ENCODE peak calls at places on chromosomes 1 and 21, in four cellular contexts. O is A549, I is tibial nerve, X is suprapubic skin. F is an unnamed sample.
A peak's percentile ranks its signal among the peaks of the same experiment; 100 is the strongest.

GRCh38 chr21:16264314-16264713 is 534.5 kb downstream of the USP25 start:
- DNase-seq in O (no peak), I (no peak), X (no peak), F (no peak)

GRCh38 chr1:107724648-107725047 is 240.3 kb downstream of the VAV3 start:
- DNase-seq in O (no peak), I (no peak), X (no peak), F (no peak)

GRCh38 chr1:67747667-67748066 is 62.7 kb downstream of the GADD45A start:
- DNase-seq in O (no peak), I (no peak), X (no peak), F (no peak)

GRCh38 chr1:111279144-111279543 is 11.5 kb upstream of the CHIA start:
- DNase-seq in O (no peak), I (no peak), X (no peak), F (no peak)

GRCh38 chr1:43705982-43706597 is 1.2 kb upstream of the ST3GAL3 start:
- DNase-seq in O (peak; percentile 4), I (no peak), X (no peak), F (no peak)

GRCh38 chr1:239833709-239834108 is 258.0 kb upstream of the FMN2 start:
- DNase-seq in O (no peak), I (no peak), X (no peak), F (no peak)

GRCh38 chr1:245366886-245367285 is 212.1 kb downstream of the KIF26B start:
- DNase-seq in O (no peak), I (no peak), X (no peak), F (no peak)

GRCh38 chr1:205179842-205180241 is 31.7 kb downstream of the DSTYK start:
- DNase-seq in O (no peak), I (no peak), X (no peak), F (no peak)

GRCh38 chr1:58848818-58849411 is 65.1 kb upstream of the JUN start:
- DNase-seq in O (peak; percentile 94), I (peak; percentile 36), X (peak; percentile 73), F (peak; percentile 53)

GRCh38 chr1:165496493-165496892 is 47.3 kb upstream of the LRRC52 start:
- DNase-seq in O (no peak), I (no peak), X (no peak), F (no peak)

GRCh38 chr1:24186993-24187790 is at the start of gene IFNLR1:
- DNase-seq in O (peak; percentile 26), I (no peak), X (peak; percentile 62), F (peak; percentile 79)

GRCh38 chr1:115062542-115063004 is 26.7 kb downstream of the TSPAN2 start:
- DNase-seq in O (no peak), I (no peak), X (peak; percentile 75), F (peak; percentile 64)

DNA sequence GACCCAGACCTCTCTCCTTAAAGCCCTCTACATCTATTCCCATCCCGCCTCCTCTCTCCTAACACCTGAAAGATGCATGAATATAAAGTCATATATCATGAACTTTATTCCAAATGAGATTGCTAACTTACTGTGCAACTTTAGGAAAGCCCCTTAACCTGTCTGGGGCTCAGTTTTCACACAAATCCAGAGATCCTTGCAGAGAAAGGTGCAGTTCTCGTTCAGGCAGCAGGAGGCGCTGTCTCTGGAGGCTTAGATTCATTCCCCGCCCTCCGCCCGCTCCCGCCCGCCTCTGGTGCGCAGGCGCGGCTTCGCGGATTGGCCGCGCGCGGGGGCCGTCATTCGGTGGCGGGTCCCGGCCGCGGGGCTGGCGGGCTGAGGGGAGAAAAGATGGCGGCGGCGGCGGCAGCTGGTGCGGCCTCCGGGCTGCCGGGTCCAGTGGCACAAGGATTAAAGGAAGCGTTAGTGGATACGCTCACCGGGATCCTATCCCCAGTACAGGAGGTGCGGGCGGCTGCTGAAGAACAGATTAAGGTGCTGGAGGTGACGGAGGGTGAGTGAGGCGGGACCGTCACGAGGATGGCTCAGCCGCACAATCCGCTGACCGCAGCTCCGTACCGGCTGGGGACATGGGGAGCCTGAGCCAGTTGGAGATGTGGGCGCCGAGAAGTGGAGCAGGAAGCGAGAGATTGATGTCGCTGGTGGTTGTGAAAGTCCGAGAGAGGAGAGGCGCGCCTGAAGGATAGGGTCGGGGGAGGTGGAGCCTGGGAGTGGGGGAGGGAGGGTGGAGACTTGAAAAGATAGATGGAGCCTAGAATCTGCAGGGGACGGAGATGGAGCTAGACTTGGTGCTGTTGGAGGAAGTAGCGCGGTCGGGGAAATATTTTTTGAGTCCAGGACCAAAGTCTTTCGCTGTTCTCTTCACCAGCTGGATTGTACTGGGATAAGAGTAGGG is at the start of gene IPO9:
- DNase-seq in O (peak; percentile 94), I (peak; percentile 97), X (peak; percentile 95), F (peak; percentile 97)
- TF ChIP-seq EP300 in O (no peak), I (peak; percentile 80), X (no peak), F (no peak)

GRCh38 chr1:174818014-174818616 is 181.6 kb upstream of the CACYBP start:
- DNase-seq in O (no peak), I (no peak), X (no peak), F (no peak)
- H3K27ac ChIP-seq in O (no peak overlapping the region), I (no peak overlapping the region), X (no peak overlapping the region), F (no peak overlapping the region)

DNA sequence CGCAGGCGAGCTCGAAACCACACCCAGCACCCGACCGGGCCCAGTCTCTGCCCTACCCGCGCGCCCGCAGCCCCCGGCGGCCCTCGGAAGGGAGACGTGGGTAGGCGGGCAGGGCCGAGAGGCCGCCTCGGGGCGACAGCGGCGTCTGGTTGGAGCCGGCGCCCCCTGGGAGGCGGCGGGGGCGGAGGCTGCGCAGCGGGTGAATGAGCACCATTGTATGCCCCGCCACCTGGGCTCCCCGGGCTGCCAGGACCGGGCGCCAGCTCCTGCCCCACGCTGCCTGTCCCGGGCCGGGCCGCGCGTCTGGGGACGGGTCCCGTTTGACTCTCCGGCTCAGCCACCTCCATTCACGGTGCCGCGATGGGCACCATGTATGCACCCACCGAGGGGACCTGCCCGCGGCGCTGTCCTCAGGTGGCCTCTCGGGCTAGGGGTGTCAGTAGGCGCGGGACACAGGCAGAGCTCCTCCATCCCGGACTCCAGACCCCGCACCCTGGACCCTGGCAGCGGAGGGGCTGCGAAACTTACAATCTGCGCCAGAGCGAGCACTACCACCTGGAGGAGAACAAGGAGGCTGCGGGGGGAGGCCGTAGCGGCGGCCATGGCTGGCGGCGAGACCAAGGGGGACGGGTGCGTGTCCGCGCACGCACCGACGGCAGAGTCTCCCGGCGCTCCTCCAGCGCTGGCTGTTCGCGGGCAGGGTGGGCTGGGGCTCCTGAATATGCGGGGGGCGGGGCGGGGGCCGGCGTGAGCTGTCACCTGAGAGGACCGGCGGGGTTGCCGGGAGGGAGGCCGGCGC is at the start of gene COL9A2:
- DNase-seq in O (no peak), I (no peak), X (no peak), F (peak; percentile 54)
- TF ChIP-seq POLR2A in O (no peak), I (no peak), X (no peak), F (no peak)

DNA sequence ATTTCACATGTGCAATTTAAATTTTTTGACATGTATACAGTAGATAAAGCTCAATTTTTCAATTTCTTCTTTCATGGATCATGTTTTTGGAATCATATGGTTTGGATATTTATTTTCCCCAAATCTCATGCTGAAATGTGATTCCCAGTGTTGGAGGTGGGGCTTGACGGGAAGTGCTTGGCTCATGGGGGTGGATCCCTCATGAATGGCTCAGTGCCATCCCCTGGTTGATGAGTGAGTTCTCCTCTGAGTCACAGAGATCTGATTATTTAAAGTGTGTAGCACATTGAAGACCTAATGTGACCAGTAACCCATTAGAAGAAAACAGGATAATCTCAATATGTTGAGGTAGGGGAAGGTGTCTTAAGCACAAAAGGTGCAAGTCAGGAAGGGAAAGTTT is 9.1 kb upstream of the IFI16 start:
- DNase-seq in O (peak; percentile 39), I (peak; percentile 95), X (peak; percentile 95), F (peak; percentile 57)
- TF ChIP-seq EP300 in O (no peak), I (peak; percentile 94), X (no peak), F (no peak)

GRCh38 chr1:221643404-221644175 is 98.3 kb downstream of the DUSP10 start:
- DNase-seq in O (no peak), I (no peak), X (no peak), F (no peak)

GRCh38 chr1:221648201-221648600 is 93.7 kb downstream of the DUSP10 start:
- DNase-seq in O (no peak), I (no peak), X (no peak), F (no peak)

GRCh38 chr1:221644176-221644510 is 97.7 kb downstream of the DUSP10 start:
- DNase-seq in O (no peak), I (no peak), X (no peak), F (no peak)

GRCh38 chr1:221644663-221645258 is 97.1 kb downstream of the DUSP10 start:
- DNase-seq in O (no peak), I (no peak), X (no peak), F (no peak)
- H3K27ac ChIP-seq in O (no peak overlapping the region), I (no peak overlapping the region), X (no peak overlapping the region), F (no peak overlapping the region)

DNA sequence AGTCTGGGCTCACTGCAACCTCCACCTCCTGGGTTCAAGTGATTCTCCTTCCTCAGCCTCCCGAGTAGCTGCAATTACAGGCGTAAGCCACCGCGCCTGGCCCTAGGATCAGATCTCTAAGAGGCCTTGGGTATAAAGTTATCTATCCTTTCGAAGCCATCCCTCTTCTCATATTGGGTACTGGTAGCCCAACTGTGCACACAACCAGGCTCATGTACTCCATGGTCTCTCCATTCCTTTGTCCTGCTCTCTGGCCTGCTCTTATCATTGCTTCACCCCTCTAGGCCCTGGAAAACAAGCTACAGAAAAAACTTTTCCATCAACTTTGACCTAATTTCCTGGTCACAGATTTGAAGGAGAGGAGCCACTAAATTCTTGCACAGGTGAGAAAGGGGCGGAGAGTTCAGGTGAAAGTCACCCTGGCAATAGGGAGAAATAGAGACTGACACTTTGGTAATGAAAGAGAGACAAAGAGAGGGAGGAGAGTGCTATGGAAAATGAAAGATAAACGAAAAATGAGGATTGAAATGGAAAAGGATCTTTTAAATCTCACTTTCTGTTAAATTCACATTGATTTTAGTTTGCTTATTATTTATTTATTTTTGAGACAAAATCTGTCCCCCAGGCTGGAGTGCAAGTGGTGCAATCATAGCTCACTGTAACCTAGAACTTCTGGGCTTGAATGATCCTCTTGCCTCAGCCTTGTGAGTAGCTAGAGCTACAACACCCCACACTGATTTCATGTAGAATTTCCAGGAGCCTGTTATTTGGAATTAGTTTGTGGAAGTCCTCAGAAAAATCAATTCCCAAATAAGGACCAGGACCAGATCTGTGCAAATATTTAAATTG is 5.9 kb downstream of the TXNIP start:
- DNase-seq in O (no peak), I (no peak), X (peak; percentile 66), F (peak; percentile 40)
- TF ChIP-seq POLR2A in O (no peak), I (no peak), X (no peak), F (no peak)

GRCh38 chr21:36661511-36662309 is 37.2 kb upstream of the SIM2 start:
- DNase-seq in O (peak; percentile 54), I (no peak), X (no peak), F (peak; percentile 40)
- TF ChIP-seq EP300 in O (no peak), I (no peak), X (no peak), F (no peak)

DNA sequence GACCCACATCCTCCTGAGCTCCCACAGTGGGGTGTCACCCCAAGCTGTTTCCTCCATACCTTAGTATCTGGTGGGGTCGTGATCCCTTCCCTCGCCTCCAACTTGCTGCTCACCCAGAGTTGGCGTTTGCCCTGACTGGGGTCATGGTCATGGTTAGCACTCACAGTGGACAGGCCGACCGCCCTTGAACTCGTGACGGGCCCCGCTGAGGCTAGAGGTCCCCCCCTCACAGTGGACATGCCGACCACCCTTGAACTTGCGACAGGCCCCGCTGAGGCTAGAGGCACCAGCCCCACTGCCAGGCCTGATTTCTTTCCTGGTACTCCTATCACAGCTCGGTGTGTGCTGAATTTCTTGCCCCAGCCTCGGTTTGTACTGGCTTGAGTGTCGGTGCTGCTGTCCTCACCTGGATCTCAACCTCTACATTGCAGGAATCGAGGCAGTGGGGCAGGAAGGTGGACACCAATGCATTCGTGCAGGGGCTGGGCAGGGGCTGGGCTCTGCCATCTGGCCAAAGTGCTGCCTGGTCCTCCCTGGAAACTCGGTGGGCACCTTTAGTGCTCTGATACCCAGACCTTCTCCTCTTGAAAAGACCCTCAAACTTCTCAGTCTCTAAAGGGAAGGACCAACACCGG is 37.5 kb upstream of the AJAP1 start:
- DNase-seq in O (no peak), I (no peak), X (no peak), F (no peak)
- H3K27ac ChIP-seq in O (no peak overlapping the region), I (no peak overlapping the region), X (no peak overlapping the region), F (no peak overlapping the region)

GRCh38 chr1:167910530-167910929 is 3.4 kb downstream of the ADCY10 start:
- DNase-seq in O (no peak), I (no peak), X (no peak), F (peak; percentile 52)
- TF ChIP-seq POLR2A in O (no peak), I (no peak), X (no peak), F (no peak)